ENCODE peak calls at places on chromosome 14, in five cellular contexts. T, B, S, W and C are unnamed samples.
A peak's percentile ranks its signal among the peaks of the same experiment; 100 is the strongest.

GRCh38 chr14:73747386-73748211 is 33.4 kb upstream of the PNMA1 start:
- DNase-seq in T (no peak), B (no peak), S (no peak), W (no peak), C (no peak)

GRCh38 chr14:67940476-67940875 is 120.9 kb downstream of the RAD51B start:
- DNase-seq in T (no peak), B (no peak), S (no peak), W (no peak), C (no peak)

GRCh38 chr14:52348796-52349195 is 34.7 kb downstream of the PTGER2 start:
- DNase-seq in T (no peak), B (peak; percentile 37), S (peak; percentile 49), W (no peak), C (no peak)

GRCh38 chr14:36582011-36582873 is at the start of gene NKX2-8:
- DNase-seq in T (no peak), B (no peak), S (no peak), W (no peak), C (no peak)

GRCh38 chr14:88695873-88696272 is 96.9 kb downstream of the EML5 start:
- DNase-seq in T (no peak), B (peak; percentile 37), S (peak; percentile 5), W (no peak), C (no peak)

GRCh38 chr14:58428011-58428807 is 690 bp downstream of the KIAA0586 start:
- DNase-seq in T (no peak), B (peak; percentile 54), S (peak; percentile 42), W (no peak), C (no peak)

GRCh38 chr14:23294734-23295561 is 7.7 kb downstream of the PPP1R3E start:
- DNase-seq in T (no peak), B (peak; percentile 32), S (peak; percentile 37), W (peak; percentile 32), C (no peak)

GRCh38 chr14:80211143-80212024 is at the start of gene DIO2:
- DNase-seq in T (no peak), B (peak; percentile 67), S (no peak), W (no peak), C (peak; percentile 68)

GRCh38 chr14:31745741-31746140 is 184.5 kb downstream of the NUBPL start:
- DNase-seq in T (no peak), B (no peak), S (no peak), W (no peak), C (no peak)

GRCh38 chr14:32648434-32648833 is 290.2 kb upstream of the NPAS3 start:
- DNase-seq in T (no peak), B (peak; percentile 75), S (peak; percentile 38), W (no peak), C (no peak)

GRCh38 chr14:45181806-45182205 is 46.1 kb downstream of the FANCM start:
- DNase-seq in T (no peak), B (no peak), S (no peak), W (no peak), C (no peak)